ENCODE peak calls at places on chromosomes 4 and X, in eight cellular contexts. I is GM23248; W is astrocyte; F is CD4-positive, CD25-positive, alpha-beta regulatory T cell; M is IMR-90; K is PC-3; R is cardiac muscle cell; N is adipocyte. Q is an unnamed sample.

GRCh38 chr4:145618210-145618911 is 824 bp upstream of the MMAA start:
- DNase-seq in M (no peak), W (no peak), K (no peak), F (no peak), I (peak), N (peak), R (no peak), Q (peak)

GRCh38 chr4:9969526-9970398 is 51.5 kb downstream of the SLC2A9 start:
- DNase-seq in K (no peak), F (no peak), W (no peak), I (no peak), M (no peak), R (no peak), N (no peak), Q (no peak)

GRCh38 chr4:997375-998071 is 4.3 kb upstream of the SLC26A1 start:
- DNase-seq in N (peak), K (peak), R (no peak), W (no peak), I (peak), M (no peak), F (no peak), Q (peak)

GRCh38 chrX:53362439-53362838 is 60.0 kb downstream of the SMC1A start:
- DNase-seq in M (no peak), W (no peak), N (no peak), I (no peak), K (no peak), R (no peak), F (no peak), Q (peak)

GRCh38 chr4:94304365-94304971 is 38.2 kb downstream of the HPGDS start:
- DNase-seq in I (peak), M (peak), R (peak), K (peak), F (no peak), N (peak), W (no peak), Q (no peak)

GRCh38 chr4:110970642-110971041 is 347.8 kb upstream of the PITX2 start:
- DNase-seq in W (peak), F (no peak), M (peak), K (peak), I (peak), R (peak), N (peak), Q (peak)

GRCh38 chr4:172709376-172709775 is 459.2 kb upstream of the GALNT7 start:
- DNase-seq in R (no peak), K (no peak), I (no peak), W (no peak), M (no peak), N (no peak), F (no peak), Q (no peak)

GRCh38 chr4:123386608-123387007 is 10.0 kb upstream of the SPRY1 start:
- DNase-seq in K (no peak), R (peak), I (no peak), F (no peak), N (peak), W (peak), M (peak), Q (no peak)

GRCh38 chr4:111989817-111990216 is 155.4 kb upstream of the FAM241A start:
- DNase-seq in F (no peak), M (no peak), R (no peak), W (no peak), K (no peak), I (no peak), N (no peak), Q (no peak)

GRCh38 chrX:95318882-95319281 is 1365.8 kb upstream of the DIAPH2 start:
- DNase-seq in R (no peak), I (peak), N (no peak), M (no peak), F (no peak), K (peak), W (no peak), Q (peak)

GRCh38 chrX:40090050-40090804 is 7.5 kb downstream of the BCOR start:
- DNase-seq in F (no peak), R (peak), N (no peak), M (no peak), W (no peak), K (no peak), I (peak), Q (peak)

GRCh38 chr4:145090370-145090769 is 7.6 kb downstream of the ANAPC10 start:
- DNase-seq in K (no peak), W (no peak), R (peak), I (no peak), F (no peak), M (no peak), N (no peak), Q (no peak)

GRCh38 chr4:7244343-7244680 is 52.0 kb downstream of the SORCS2 start:
- DNase-seq in M (no peak), F (no peak), K (no peak), N (no peak), R (no peak), W (no peak), I (no peak), Q (no peak)

GRCh38 chrX:7154040-7154597 is 6.2 kb upstream of the PUDP start:
- DNase-seq in N (no peak), R (no peak), W (no peak), K (no peak), I (no peak), F (no peak), M (no peak), Q (no peak)

GRCh38 chrX:21798677-21799219 is 40.7 kb upstream of the MBTPS2 start:
- DNase-seq in F (no peak), M (peak), I (peak), K (peak), W (peak), N (no peak), R (peak), Q (peak)

GRCh38 chrX:150084474-150085229 is 146.4 kb upstream of the EOLA2 start:
- DNase-seq in K (peak), F (no peak), M (peak), W (peak), R (peak), I (peak), N (peak), Q (peak)

GRCh38 chr4:168273838-168274237 is 44.7 kb downstream of the DDX60 start:
- DNase-seq in K (peak), W (no peak), M (no peak), I (no peak), N (no peak), R (no peak), F (no peak), Q (no peak)

GRCh38 chr4:140448830-140449229 is 21.4 kb upstream of the CLGN start:
- DNase-seq in K (peak), R (peak), M (no peak), F (no peak), W (peak), N (no peak), I (peak), Q (no peak)

GRCh38 chr4:185997287-185997686 is 71.7 kb upstream of the TLR3 start:
- DNase-seq in W (no peak), R (no peak), I (no peak), F (no peak), N (no peak), M (no peak), K (no peak), Q (no peak)

GRCh38 chr4:100372432-100372831 is 145.4 kb downstream of the EMCN start:
- DNase-seq in M (no peak), R (peak), I (peak), F (no peak), K (peak), N (no peak), W (no peak), Q (no peak)

GRCh38 chr4:109754093-109754857 is 24.4 kb upstream of the PLA2G12A start:
- DNase-seq in R (no peak), N (no peak), W (no peak), M (no peak), I (no peak), F (no peak), K (no peak), Q (no peak)

GRCh38 chrX:8913665-8914409 is 112.7 kb upstream of the FAM9A start:
- DNase-seq in M (peak), N (peak), K (no peak), F (no peak), R (peak), I (peak), W (peak), Q (peak)

GRCh38 chrX:12950851-12951589 is 23.9 kb upstream of the TMSB4X start:
- DNase-seq in I (peak), K (no peak), F (peak), W (no peak), M (no peak), N (no peak), R (peak), Q (no peak)

GRCh38 chr4:175346381-175346780 is 428.2 kb downstream of the ADAM29 start:
- DNase-seq in K (peak), N (peak), M (no peak), F (no peak), W (no peak), R (no peak), I (no peak), Q (peak)

GRCh38 chr4:151325320-151326246 is at the start of gene SH3D19:
- DNase-seq in K (peak), R (peak), N (peak), M (peak), W (peak), F (no peak), I (peak), Q (peak)

GRCh38 chr4:47612116-47613023 is 127.3 kb downstream of the ATP10D start:
- DNase-seq in F (no peak), N (no peak), W (peak), I (peak), K (no peak), M (peak), R (peak), Q (peak)

GRCh38 chr4:122481766-122482405 is 25.4 kb upstream of the IL2 start:
- DNase-seq in F (no peak), K (peak), W (no peak), R (no peak), I (peak), N (peak), M (no peak), Q (no peak)

GRCh38 chr4:151862766-151863165 is 102.0 kb upstream of the GATB start:
- DNase-seq in K (peak), M (peak), F (no peak), W (peak), I (peak), N (no peak), R (no peak), Q (no peak)

GRCh38 chr4:6367313-6367945 is 97.8 kb downstream of the WFS1 start:
- DNase-seq in K (no peak), W (no peak), M (no peak), N (no peak), F (no peak), I (no peak), R (no peak), Q (no peak)

GRCh38 chrX:115553171-115553570 is 7.8 kb upstream of the PLS3 start:
- DNase-seq in W (no peak), N (no peak), F (no peak), R (no peak), K (no peak), I (no peak), M (no peak), Q (no peak)

GRCh38 chrX:108123591-108124366 is 32.2 kb downstream of the ATG4A start:
- DNase-seq in N (no peak), F (no peak), M (no peak), W (peak), I (no peak), R (no peak), K (no peak), Q (no peak)

GRCh38 chr4:54165011-54165410 is 64.1 kb upstream of the PDGFRA start:
- DNase-seq in F (no peak), I (no peak), N (no peak), M (no peak), W (peak), R (no peak), K (no peak), Q (no peak)

GRCh38 chr4:168797738-168798375 is 212.2 kb downstream of the CBR4 start:
- DNase-seq in R (no peak), I (no peak), M (no peak), N (no peak), K (no peak), F (no peak), W (no peak), Q (no peak)

GRCh38 chrX:55210931-55211677 is 9.0 kb upstream of the PAGE5 start:
- DNase-seq in R (no peak), F (no peak), I (no peak), M (no peak), N (no peak), K (peak), W (no peak), Q (no peak)

DNA sequence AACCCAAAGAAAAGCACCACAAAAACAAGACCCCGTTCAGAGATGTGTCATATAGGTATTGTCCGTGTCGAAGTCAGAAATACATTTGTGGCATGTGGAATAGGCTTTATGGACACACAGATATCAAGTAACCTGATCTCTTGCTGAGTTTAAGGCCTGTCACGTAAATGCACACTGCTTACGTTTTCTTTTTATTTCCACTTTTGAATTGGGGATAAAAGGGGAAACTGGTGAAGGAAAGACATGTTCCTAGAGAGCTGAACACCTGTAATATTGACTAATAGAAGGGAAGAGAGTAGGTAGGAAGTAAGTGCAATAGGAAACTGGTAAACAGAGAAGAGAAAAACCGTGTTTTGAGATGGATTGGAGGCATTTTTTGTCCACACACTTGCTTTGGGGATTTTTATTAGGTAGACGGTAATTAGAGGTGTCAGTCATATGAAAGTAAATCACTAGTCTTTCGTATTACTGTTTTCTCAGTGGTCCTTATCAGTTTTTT is 24.9 kb downstream of the TMEM131L start:
- DNase-seq in R (no peak), N (no peak), I (no peak), M (no peak), F (no peak), W (no peak), K (no peak), Q (no peak)
- H3K4me3 ChIP-seq in R (no peak), N (no peak), I (no peak), M (no peak), F (peak), W (no peak), K (no peak), Q (no peak)

DNA sequence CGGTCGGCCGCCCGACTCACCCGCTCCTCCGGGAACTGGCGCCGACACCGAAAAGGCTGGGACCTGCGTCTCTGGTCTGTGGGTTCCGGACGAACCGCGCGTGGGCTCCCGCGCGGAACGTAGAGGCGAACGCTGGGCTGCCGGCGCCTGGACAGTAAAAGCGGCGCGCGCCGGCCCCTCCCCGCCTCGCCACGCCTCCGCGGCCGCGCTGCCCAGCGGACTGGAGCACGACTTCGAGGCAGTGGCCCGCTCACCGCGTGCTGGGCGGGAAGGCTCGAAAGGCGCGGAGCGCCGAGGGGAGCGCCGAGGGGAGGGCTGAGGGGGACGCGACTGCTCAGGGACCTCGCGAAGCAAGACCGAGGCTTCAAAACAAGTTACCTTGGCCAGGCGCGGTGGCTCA is at the start of gene TAF7L:
- DNase-seq in M (no peak), N (peak), W (no peak), F (no peak), R (peak), K (no peak), I (peak), Q (peak)
- H3K4me3 ChIP-seq in M (peak), N (peak), W (peak), F (no peak), R (no peak), K (no peak), I (peak), Q (peak)

DNA sequence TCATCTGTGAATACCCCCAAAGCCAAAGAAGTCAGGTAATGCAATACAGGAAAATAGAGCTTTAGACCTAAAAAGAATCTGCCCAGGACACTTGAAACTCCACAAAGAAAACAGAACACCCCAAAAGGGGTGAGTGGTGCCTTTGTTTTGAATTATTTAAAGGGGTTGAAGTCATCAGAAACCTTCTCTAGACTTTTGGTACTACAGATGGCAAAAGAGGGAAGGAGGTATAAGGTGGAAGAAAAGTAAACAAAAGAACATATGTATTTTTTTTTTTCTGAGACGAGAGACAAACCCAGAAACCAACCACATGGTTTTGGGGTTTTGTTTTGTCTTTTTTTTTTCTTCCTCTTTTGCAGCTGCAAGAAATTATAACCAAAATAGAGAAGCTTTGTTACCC is 1477.8 kb downstream of the C4orf33 start:
- DNase-seq in M (no peak), W (no peak), R (no peak), N (no peak), F (no peak), K (no peak), I (no peak), Q (no peak)
- H3K4me3 ChIP-seq in M (no peak), W (no peak), R (no peak), N (no peak), F (no peak), K (no peak), I (no peak), Q (no peak)

GRCh38 chrX:134804779-134805178 is 146.5 kb upstream of the PLAC1 start:
- DNase-seq in F (no peak), I (no peak), M (no peak), N (no peak), K (no peak), W (no peak), R (no peak), Q (no peak)

GRCh38 chrX:134803551-134804183 is 145.4 kb upstream of the PLAC1 start:
- DNase-seq in N (no peak), I (no peak), M (no peak), W (peak), F (peak), R (no peak), K (no peak), Q (no peak)

GRCh38 chrX:134798472-134798871 is 140.2 kb upstream of the PLAC1 start:
- DNase-seq in M (no peak), N (no peak), K (no peak), R (no peak), I (no peak), W (no peak), F (no peak), Q (no peak)

GRCh38 chrX:134803060-134803459 is 144.8 kb upstream of the PLAC1 start:
- DNase-seq in F (no peak), I (no peak), R (no peak), N (no peak), M (no peak), K (no peak), W (no peak), Q (no peak)

GRCh38 chrX:134801267-134801666 is 143.0 kb upstream of the PLAC1 start:
- DNase-seq in R (no peak), I (no peak), K (peak), F (no peak), M (peak), N (no peak), W (peak), Q (no peak)
- H3K4me3 ChIP-seq in R (no peak), I (no peak), K (no peak), F (no peak), M (no peak), N (no peak), W (no peak), Q (no peak)

GRCh38 chr4:68378226-68378625 is 28.3 kb upstream of the YTHDC1 start:
- DNase-seq in I (no peak), N (no peak), F (no peak), M (no peak), W (no peak), R (no peak), K (no peak), Q (no peak)

GRCh38 chr4:68373513-68373912 is 23.6 kb upstream of the YTHDC1 start:
- DNase-seq in I (peak), N (peak), R (peak), F (peak), W (peak), K (no peak), M (peak), Q (peak)

GRCh38 chr4:68372588-68372987 is 22.7 kb upstream of the YTHDC1 start:
- DNase-seq in R (no peak), K (peak), I (peak), W (no peak), F (no peak), N (peak), M (peak), Q (no peak)

GRCh38 chr4:68375667-68376559 is 26.0 kb upstream of the YTHDC1 start:
- DNase-seq in K (peak), M (peak), I (peak), F (peak), N (peak), W (peak), R (peak), Q (peak)
- H3K4me3 ChIP-seq in K (peak), M (no peak), I (peak), F (peak), N (peak), W (no peak), R (peak), Q (peak)

GRCh38 chr4:68905598-68906237 is 45.9 kb downstream of the UGT2A3 start:
- DNase-seq in K (peak), M (no peak), N (no peak), W (peak), R (no peak), F (no peak), I (no peak), Q (peak)
- H3K4me3 ChIP-seq in K (peak), M (peak), N (peak), W (peak), R (no peak), F (no peak), I (no peak), Q (no peak)

GRCh38 chrX:10974920-10975319 is 136.2 kb upstream of the HCCS start:
- DNase-seq in R (no peak), M (no peak), N (no peak), K (no peak), F (no peak), I (no peak), W (no peak), Q (no peak)
- H3K4me3 ChIP-seq in R (no peak), M (no peak), N (no peak), K (no peak), F (no peak), I (no peak), W (no peak), Q (no peak)

Q was measured in osteoblast.